ENCODE peak calls at places on chromosomes 16 and 17, in seven cellular contexts. X, E, I, K, U, J and F are unnamed samples. For H3K9me3, the result is how much of the 10 kb centered on the place peaks cover.

GRCh38 chr17:75430159-75430748 is 24.8 kb upstream of the GRB2 start:
- DNase-seq in X (no peak), E (peak), I (peak), K (no peak), U (no peak), J (peak), F (no peak)

GRCh38 chr17:6160188-6160555 is 90.0 kb downstream of the WSCD1 start:
- DNase-seq in X (no peak), E (no peak), I (no peak), K (no peak), U (no peak), J (no peak), F (no peak)

GRCh38 chr16:24525970-24526559 is 13.3 kb upstream of the RBBP6 start:
- DNase-seq in X (no peak), E (peak), I (peak), K (no peak), U (no peak), J (peak), F (no peak)

GRCh38 chr16:19228057-19228456 is 57.5 kb upstream of the CLEC19A start:
- DNase-seq in X (no peak), E (no peak), I (no peak), K (no peak), U (no peak), J (no peak), F (no peak)

GRCh38 chr16:27671410-27671809 is 121.5 kb downstream of the KATNIP start:
- DNase-seq in X (no peak), E (peak), I (peak), K (no peak), U (no peak), J (no peak), F (no peak)

GRCh38 chr17:59754547-59754946 is 47.1 kb downstream of the VMP1 start:
- DNase-seq in X (no peak), E (peak), I (peak), K (no peak), U (no peak), J (peak), F (peak)

GRCh38 chr16:81680444-81681263 is 98.4 kb upstream of the PLCG2 start:
- DNase-seq in X (no peak), E (no peak), I (no peak), K (no peak), U (no peak), J (no peak), F (no peak)

GRCh38 chr16:3017806-3018506 is at the start of gene CLDN6:
- DNase-seq in X (no peak), E (no peak), I (no peak), K (no peak), U (no peak), J (no peak), F (peak)

GRCh38 chr17:42345396-42346078 is 42.7 kb downstream of the STAT3 start:
- DNase-seq in X (no peak), E (no peak), I (no peak), K (no peak), U (no peak), J (no peak), F (no peak)

GRCh38 chr16:67800252-67801046 is 5.9 kb downstream of the RANBP10 start:
- DNase-seq in X (no peak), E (no peak), I (no peak), K (no peak), U (no peak), J (no peak), F (no peak)

GRCh38 chr16:57890752-57891111 is 80.2 kb downstream of the CNGB1 start:
- DNase-seq in X (no peak), E (no peak), I (no peak), K (no peak), U (peak), J (no peak), F (no peak)

GRCh38 chr17:54933921-54934320 is 33.3 kb downstream of the TOM1L1 start:
- DNase-seq in X (no peak), E (no peak), I (no peak), K (no peak), U (no peak), J (no peak), F (no peak)

GRCh38 chr16:73206306-73206705 is 158.4 kb upstream of the ZFHX3 start:
- DNase-seq in X (no peak), E (no peak), I (no peak), K (no peak), U (no peak), J (peak), F (no peak)

GRCh38 chr16:77584205-77584859 is 138.0 kb upstream of the NUDT7 start:
- DNase-seq in X (no peak), E (peak), I (peak), K (no peak), U (no peak), J (peak), F (peak)

GRCh38 chr17:34366051-34366450 is 3.0 kb upstream of the CCL1 start:
- DNase-seq in X (no peak), E (no peak), I (no peak), K (no peak), U (no peak), J (no peak), F (no peak)

GRCh38 chr16:51402785-51403184 is 251.7 kb upstream of the SALL1 start:
- DNase-seq in X (no peak), E (no peak), I (no peak), K (no peak), U (no peak), J (peak), F (no peak)

GRCh38 chr17:79031996-79032875 is 8.3 kb downstream of the C1QTNF1 start:
- DNase-seq in X (no peak), E (no peak), I (no peak), K (no peak), U (peak), J (no peak), F (no peak)

GRCh38 chr16:3727806-3728381 is 10.6 kb upstream of the TRAP1 start:
- DNase-seq in X (no peak), E (no peak), I (no peak), K (no peak), U (peak), J (no peak), F (no peak)

GRCh38 chr16:66342294-66342900 is 24.1 kb upstream of the CDH5 start:
- DNase-seq in X (no peak), E (peak), I (peak), K (no peak), U (peak), J (peak), F (peak)

GRCh38 chr17:18225121-18225561 is 294 bp upstream of the LLGL1 start:
- DNase-seq in X (peak), E (peak), I (peak), K (peak), U (peak), J (peak), F (peak)

GRCh38 chr16:3690470-3690918 is 26.8 kb downstream of the TRAP1 start:
- DNase-seq in X (peak), E (peak), I (peak), K (peak), U (peak), J (peak), F (peak)

GRCh38 chr16:88393034-88393433 is 10.3 kb downstream of the ZNF469 start:
- DNase-seq in X (no peak), E (no peak), I (no peak), K (no peak), U (no peak), J (no peak), F (no peak)

GRCh38 chr16:54242199-54242598 is 44.4 kb downstream of the IRX3 start:
- DNase-seq in X (no peak), E (peak), I (peak), K (no peak), U (no peak), J (no peak), F (no peak)

GRCh38 chr16:87384162-87384999 is 805 bp upstream of the FBXO31 start:
- DNase-seq in X (no peak), E (no peak), I (peak), K (no peak), U (peak), J (no peak), F (no peak)

GRCh38 chr17:81527591-81528383 is at the start of gene FSCN2:
- DNase-seq in X (no peak), E (peak), I (no peak), K (no peak), U (no peak), J (peak), F (no peak)

GRCh38 chr17:50139185-50139783 is 9.3 kb upstream of the SAMD14 start:
- DNase-seq in X (no peak), E (no peak), I (no peak), K (no peak), U (no peak), J (no peak), F (no peak)

GRCh38 chr16:20484726-20485125 is 33.4 kb downstream of the ACSM2A start:
- DNase-seq in X (no peak), E (no peak), I (no peak), K (no peak), U (no peak), J (no peak), F (no peak)

GRCh38 chr16:49618955-49619354 is 237.0 kb downstream of the ZNF423 start:
- DNase-seq in X (no peak), E (no peak), I (no peak), K (no peak), U (no peak), J (no peak), F (no peak)

GRCh38 chr17:75587718-75588545 is at the start of gene MYO15B:
- DNase-seq in X (no peak), E (no peak), I (no peak), K (peak), U (peak), J (peak), F (peak)

GRCh38 chr16:60558936-60559335 is 1477.3 kb downstream of the CDH8 start:
- DNase-seq in X (no peak), E (no peak), I (no peak), K (no peak), U (no peak), J (no peak), F (no peak)
- H3K9me3 ChIP-seq in X (under half), E (under half), I (under half), K (under half), U (under half), J (under half), F (under half)

GRCh38 chr17:9401434-9401833 is 174.2 kb downstream of the STX8 start:
- DNase-seq in X (no peak), E (peak), I (peak), K (no peak), U (no peak), J (peak), F (no peak)
- TF ChIP-seq CTCF in X (no peak), E (no peak), I (no peak), K (no peak), U (no peak), J (no peak), F (no peak)

GRCh38 chr16:35186045-35186759 is 1726.8 kb downstream of the TP53TG3F start:
- DNase-seq in X (no peak), E (no peak), I (no peak), K (no peak), U (peak), J (no peak), F (no peak)

GRCh38 chr16:35188288-35189155 is 1729.1 kb downstream of the TP53TG3F start:
- DNase-seq in X (no peak), E (no peak), I (peak), K (no peak), U (no peak), J (no peak), F (no peak)

GRCh38 chr16:35185366-35186044 is 1726.1 kb downstream of the TP53TG3F start:
- DNase-seq in X (no peak), E (no peak), I (no peak), K (no peak), U (peak), J (no peak), F (no peak)

GRCh38 chr16:35184356-35184870 is 1725.0 kb downstream of the TP53TG3F start:
- DNase-seq in X (no peak), E (no peak), I (no peak), K (no peak), U (peak), J (no peak), F (no peak)

DNA sequence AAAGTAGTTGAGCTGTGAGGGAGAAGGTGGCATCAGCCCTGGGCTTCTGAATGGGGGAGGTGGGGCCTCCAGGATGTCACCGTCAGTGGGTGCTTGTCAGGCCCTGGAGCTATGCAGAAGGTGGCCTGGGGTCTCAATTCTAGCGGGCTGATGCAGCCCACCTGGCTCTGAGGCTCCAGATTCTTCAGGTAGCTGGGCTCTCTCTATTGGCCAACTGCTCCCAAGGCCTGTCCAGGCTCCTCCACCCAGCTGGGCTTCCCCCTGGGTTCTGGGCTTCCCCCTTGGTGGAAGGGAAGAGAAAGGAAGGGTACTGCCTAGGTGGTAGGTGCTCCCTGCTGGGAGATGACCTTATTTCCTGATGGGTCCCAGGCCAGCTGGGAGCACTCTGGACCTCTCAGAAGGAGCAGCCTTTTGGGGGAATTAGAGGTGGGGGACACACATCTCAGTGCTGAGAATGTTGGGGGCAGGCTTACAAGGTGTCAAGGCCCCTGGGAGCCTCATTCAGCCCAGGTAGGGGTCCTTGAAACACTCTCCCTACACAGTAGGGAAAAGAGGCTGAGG is 1728.3 kb downstream of the TP53TG3F start:
- DNase-seq in X (no peak), E (no peak), I (no peak), K (no peak), U (no peak), J (no peak), F (no peak)
- H3K9me3 ChIP-seq in X (under half), E (under half), I (under half), K (under half), U (under half), J (under half), F (half or more)

DNA sequence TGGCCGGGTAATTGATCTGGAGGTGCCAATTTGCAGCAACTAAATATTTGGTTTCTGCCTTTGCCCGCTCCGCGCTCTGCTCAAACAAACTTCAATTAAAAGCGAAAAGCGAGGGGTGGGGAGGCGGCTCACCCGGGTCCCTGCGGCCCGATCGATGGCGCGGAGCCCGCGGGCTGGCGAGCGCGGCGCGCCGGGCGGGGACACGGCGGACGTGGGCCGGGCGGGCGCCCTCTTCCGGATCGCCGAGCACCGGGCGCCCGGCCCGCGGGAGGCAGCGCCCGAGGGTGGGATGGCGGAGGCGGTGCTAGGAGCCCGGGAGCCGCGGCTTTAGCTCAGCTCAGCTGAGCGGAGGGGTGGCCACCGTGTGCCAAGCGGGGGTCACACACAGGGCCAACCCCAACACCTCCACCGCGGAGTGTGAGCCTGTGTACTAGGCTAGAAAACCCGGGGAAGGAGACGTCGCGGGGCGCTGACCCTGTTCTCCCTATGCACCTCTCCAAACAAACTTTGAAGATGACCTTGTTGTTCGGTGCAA is 32.2 kb downstream of the DCAKD start:
- DNase-seq in X (no peak), E (peak), I (peak), K (peak), U (peak), J (peak), F (peak)
- TF ChIP-seq CTCF in X (peak), E (peak), I (peak), K (no peak), U (no peak), J (peak), F (peak)

DNA sequence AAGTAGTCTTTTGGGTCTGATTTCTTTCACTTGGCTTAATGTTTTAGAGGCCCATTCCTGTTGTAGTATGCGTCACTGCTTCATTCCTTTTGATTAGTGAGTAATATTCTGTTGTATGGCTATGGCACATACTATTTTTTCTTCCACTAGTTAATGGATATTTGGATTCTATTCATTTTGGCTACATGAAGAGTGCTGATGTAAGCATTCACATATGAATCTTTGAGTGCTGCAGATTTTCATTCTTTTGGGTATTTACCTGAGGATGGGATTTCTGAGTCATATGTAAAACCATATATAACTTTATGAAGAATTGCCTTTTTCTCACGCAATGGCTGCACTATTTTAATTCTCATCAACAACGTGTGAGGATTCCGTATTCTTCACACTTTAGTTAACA is 113.6 kb downstream of the AHSP start:
- DNase-seq in X (no peak), E (no peak), I (no peak), K (no peak), U (no peak), J (no peak), F (no peak)
- H3K9me3 ChIP-seq in X (under half), E (under half), I (under half), K (under half), U (under half), J (under half), F (under half)

GRCh38 chr17:28518132-28518531 is 12.0 kb downstream of the FOXN1 start:
- DNase-seq in X (no peak), E (no peak), I (no peak), K (no peak), U (no peak), J (no peak), F (no peak)

GRCh38 chr17:28518578-28518977 is 12.4 kb downstream of the FOXN1 start:
- DNase-seq in X (no peak), E (no peak), I (no peak), K (no peak), U (no peak), J (no peak), F (no peak)

GRCh38 chr17:28514571-28515002 is 8.4 kb downstream of the FOXN1 start:
- DNase-seq in X (no peak), E (no peak), I (no peak), K (no peak), U (no peak), J (no peak), F (no peak)

GRCh38 chr17:28513476-28513875 is 7.3 kb downstream of the FOXN1 start:
- DNase-seq in X (no peak), E (no peak), I (no peak), K (no peak), U (no peak), J (no peak), F (no peak)

GRCh38 chr17:28515518-28515917 is 9.4 kb downstream of the FOXN1 start:
- DNase-seq in X (no peak), E (no peak), I (no peak), K (no peak), U (no peak), J (no peak), F (no peak)
- TF ChIP-seq CTCF in X (no peak), E (no peak), I (no peak), K (no peak), U (no peak), J (no peak), F (no peak)

GRCh38 chr16:10410469-10410868 is 24.6 kb downstream of the ATF7IP2 start:
- DNase-seq in X (no peak), E (no peak), I (no peak), K (no peak), U (no peak), J (no peak), F (no peak)

GRCh38 chr16:10408824-10409381 is 23.0 kb downstream of the ATF7IP2 start:
- DNase-seq in X (no peak), E (peak), I (peak), K (no peak), U (no peak), J (no peak), F (no peak)

DNA sequence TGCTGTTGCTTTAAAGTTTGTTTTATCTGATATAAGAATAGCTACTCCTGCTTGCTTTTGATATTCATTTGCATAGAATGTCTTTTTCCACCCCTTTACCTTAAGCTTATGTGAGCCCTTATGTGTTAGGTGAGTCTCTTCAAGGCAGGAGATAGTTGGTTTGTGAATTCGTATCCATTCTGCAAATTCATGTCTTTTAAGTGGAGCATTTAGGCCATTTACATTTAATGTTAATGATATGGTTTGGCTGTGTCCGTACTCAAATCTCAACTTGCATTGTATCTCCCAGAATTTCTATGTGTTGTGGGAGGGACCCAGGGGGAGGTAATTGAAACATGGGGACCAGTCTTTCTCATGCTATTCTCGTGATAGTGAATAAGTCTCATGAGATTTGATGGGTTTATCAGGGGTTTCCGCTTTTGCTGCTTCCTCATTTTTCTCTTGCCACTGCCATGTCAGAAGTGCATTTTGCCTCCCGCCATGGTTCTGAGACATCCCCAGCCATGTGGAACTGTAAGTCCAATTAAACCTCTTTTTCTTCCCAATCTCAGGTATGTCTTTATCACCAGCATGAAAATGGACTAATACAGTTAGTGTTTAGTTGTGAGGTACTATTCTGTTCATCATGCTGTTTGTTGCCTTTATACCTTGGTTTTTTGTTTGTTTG is 27.2 kb downstream of the ATF7IP2 start:
- DNase-seq in X (no peak), E (no peak), I (no peak), K (no peak), U (no peak), J (no peak), F (no peak)
- H3K9me3 ChIP-seq in X (half or more), E (under half), I (under half), K (half or more), U (half or more), J (under half), F (under half)

DNA sequence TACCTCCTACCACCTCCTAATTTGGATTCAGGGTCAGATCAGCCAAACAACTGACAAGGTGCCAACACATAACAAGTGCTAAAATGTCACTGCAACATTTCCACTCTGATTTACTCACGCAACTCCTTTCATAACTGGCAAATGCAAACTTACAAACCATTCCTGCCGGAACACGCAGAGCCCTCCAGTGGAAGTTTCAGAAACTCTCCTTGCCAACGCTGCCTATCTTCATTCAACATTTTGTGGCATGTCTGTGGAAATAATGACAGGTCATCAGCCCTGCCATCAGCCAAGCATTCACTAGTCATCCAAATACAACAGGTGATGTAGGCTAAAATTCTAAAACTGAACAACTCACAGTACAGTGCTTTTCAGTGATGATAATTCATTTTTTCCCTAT is 37.7 kb upstream of the OR3A1 start:
- DNase-seq in X (no peak), E (peak), I (peak), K (no peak), U (no peak), J (no peak), F (peak)
- TF ChIP-seq CTCF in X (no peak), E (peak), I (peak), K (no peak), U (no peak), J (no peak), F (no peak)

GRCh38 chr17:27157297-27157696 is 136.6 kb upstream of the WSB1 start:
- DNase-seq in X (no peak), E (no peak), I (no peak), K (no peak), U (peak), J (no peak), F (no peak)
- H3K9me3 ChIP-seq in X (under half), E (under half), I (under half), K (under half), U (under half), J (under half), F (under half)